ENCODE peak calls at places on chromosomes 13 and 19, in seven cellular contexts. D, M, I, H, J, Q and Y are unnamed samples.

GRCh38 chr19:7179917-7180306 is 110.4 kb downstream of the ZNF557 start:
- DNase-seq in D (no peak), M (no peak), I (no peak), H (no peak), J (no peak), Q (no peak), Y (no peak)

GRCh38 chr19:38262585-38263268 is 1.6 kb upstream of the SPINT2 start:
- DNase-seq in D (no peak), M (no peak), I (no peak), H (no peak), J (no peak), Q (no peak), Y (no peak)

GRCh38 chr19:54921082-54921481 is 15.1 kb downstream of the NCR1 start:
- DNase-seq in D (no peak), M (no peak), I (no peak), H (no peak), J (no peak), Q (no peak), Y (no peak)

GRCh38 chr19:30884146-30884812 is 465.0 kb downstream of the TSHZ3 start:
- DNase-seq in D (no peak), M (no peak), I (no peak), H (no peak), J (no peak), Q (no peak), Y (no peak)

GRCh38 chr19:30790048-30790680 is 418.0 kb downstream of the ZNF536 start:
- DNase-seq in D (no peak), M (no peak), I (no peak), H (no peak), J (no peak), Q (no peak), Y (no peak)

GRCh38 chr13:39364797-39365468 is 238.1 kb downstream of the LHFPL6 start:
- DNase-seq in D (no peak), M (peak), I (peak), H (no peak), J (no peak), Q (no peak), Y (no peak)

GRCh38 chr19:15532779-15533521 is 24.6 kb downstream of the CYP4F22 start:
- DNase-seq in D (no peak), M (no peak), I (no peak), H (peak), J (no peak), Q (no peak), Y (no peak)

GRCh38 chr19:55487884-55488687 is at the start of gene SSC5D:
- DNase-seq in D (no peak), M (peak), I (no peak), H (no peak), J (no peak), Q (peak), Y (no peak)

GRCh38 chr13:39047560-39047959 is 9.3 kb downstream of the NHLRC3 start:
- DNase-seq in D (no peak), M (no peak), I (no peak), H (no peak), J (no peak), Q (peak), Y (no peak)

GRCh38 chr13:83377486-83377885 is 504.8 kb downstream of the SLITRK1 start:
- DNase-seq in D (no peak), M (peak), I (no peak), H (peak), J (peak), Q (no peak), Y (no peak)

GRCh38 chr13:113383089-113383488 is 19.2 kb upstream of the GRTP1 start:
- DNase-seq in D (no peak), M (no peak), I (no peak), H (no peak), J (no peak), Q (no peak), Y (no peak)

GRCh38 chr13:44352202-44352601 is 21.4 kb upstream of the SERP2 start:
- DNase-seq in D (no peak), M (no peak), I (no peak), H (no peak), J (no peak), Q (no peak), Y (no peak)

GRCh38 chr13:20360835-20361412 is 128.8 kb upstream of the GJB6 start:
- DNase-seq in D (no peak), M (no peak), I (peak), H (no peak), J (no peak), Q (no peak), Y (no peak)

GRCh38 chr13:113942591-113943103 is 31.2 kb downstream of the C13orf46 start:
- DNase-seq in D (no peak), M (no peak), I (no peak), H (no peak), J (no peak), Q (no peak), Y (no peak)

GRCh38 chr19:34881982-34882381 is 44.7 kb upstream of the ZNF30 start:
- DNase-seq in D (no peak), M (peak), I (peak), H (no peak), J (no peak), Q (no peak), Y (no peak)

GRCh38 chr19:19626516-19627441 is 1.2 kb downstream of the LPAR2 start:
- DNase-seq in D (no peak), M (no peak), I (no peak), H (no peak), J (no peak), Q (no peak), Y (no peak)

GRCh38 chr19:28466107-28467045 is 746.6 kb downstream of the UQCRFS1 start:
- DNase-seq in D (peak), M (peak), I (peak), H (peak), J (peak), Q (peak), Y (no peak)

GRCh38 chr13:113907637-113908617 is 44.1 kb upstream of the GAS6 start:
- DNase-seq in D (no peak), M (peak), I (peak), H (peak), J (no peak), Q (no peak), Y (peak)

GRCh38 chr19:12873891-12874745 is 7.1 kb downstream of the DNASE2 start:
- DNase-seq in D (no peak), M (no peak), I (no peak), H (no peak), J (no peak), Q (no peak), Y (no peak)

GRCh38 chr19:29965529-29965928 is 23.5 kb downstream of the URI1 start:
- DNase-seq in D (no peak), M (peak), I (peak), H (peak), J (no peak), Q (no peak), Y (peak)

GRCh38 chr19:17049711-17050280 is 23.2 kb upstream of the CPAMD8 start:
- DNase-seq in D (no peak), M (peak), I (peak), H (peak), J (peak), Q (no peak), Y (no peak)

GRCh38 chr19:30153326-30154210 is 211.5 kb downstream of the URI1 start:
- DNase-seq in D (no peak), M (no peak), I (no peak), H (no peak), J (no peak), Q (peak), Y (no peak)

GRCh38 chr19:35098413-35099049 is 17.1 kb upstream of the FXYD3 start:
- DNase-seq in D (peak), M (no peak), I (no peak), H (no peak), J (no peak), Q (peak), Y (no peak)

GRCh38 chr13:93867481-93867880 is 612.0 kb downstream of the DCT start:
- DNase-seq in D (no peak), M (peak), I (peak), H (peak), J (no peak), Q (no peak), Y (no peak)

GRCh38 chr19:40600086-40600917 is 867 bp upstream of the LTBP4 start:
- DNase-seq in D (peak), M (no peak), I (no peak), H (no peak), J (no peak), Q (no peak), Y (no peak)

GRCh38 chr19:13087295-13087694 is 15.4 kb downstream of the LYL1 start:
- DNase-seq in D (no peak), M (no peak), I (no peak), H (no peak), J (no peak), Q (no peak), Y (no peak)

GRCh38 chr13:89660752-89661151 is 1686.7 kb upstream of the MIR17HG start:
- DNase-seq in D (no peak), M (no peak), I (no peak), H (no peak), J (no peak), Q (no peak), Y (no peak)

GRCh38 chr13:80755925-80756324 is 415.0 kb upstream of the SPRY2 start:
- DNase-seq in D (no peak), M (no peak), I (no peak), H (peak), J (no peak), Q (no peak), Y (no peak)

DNA sequence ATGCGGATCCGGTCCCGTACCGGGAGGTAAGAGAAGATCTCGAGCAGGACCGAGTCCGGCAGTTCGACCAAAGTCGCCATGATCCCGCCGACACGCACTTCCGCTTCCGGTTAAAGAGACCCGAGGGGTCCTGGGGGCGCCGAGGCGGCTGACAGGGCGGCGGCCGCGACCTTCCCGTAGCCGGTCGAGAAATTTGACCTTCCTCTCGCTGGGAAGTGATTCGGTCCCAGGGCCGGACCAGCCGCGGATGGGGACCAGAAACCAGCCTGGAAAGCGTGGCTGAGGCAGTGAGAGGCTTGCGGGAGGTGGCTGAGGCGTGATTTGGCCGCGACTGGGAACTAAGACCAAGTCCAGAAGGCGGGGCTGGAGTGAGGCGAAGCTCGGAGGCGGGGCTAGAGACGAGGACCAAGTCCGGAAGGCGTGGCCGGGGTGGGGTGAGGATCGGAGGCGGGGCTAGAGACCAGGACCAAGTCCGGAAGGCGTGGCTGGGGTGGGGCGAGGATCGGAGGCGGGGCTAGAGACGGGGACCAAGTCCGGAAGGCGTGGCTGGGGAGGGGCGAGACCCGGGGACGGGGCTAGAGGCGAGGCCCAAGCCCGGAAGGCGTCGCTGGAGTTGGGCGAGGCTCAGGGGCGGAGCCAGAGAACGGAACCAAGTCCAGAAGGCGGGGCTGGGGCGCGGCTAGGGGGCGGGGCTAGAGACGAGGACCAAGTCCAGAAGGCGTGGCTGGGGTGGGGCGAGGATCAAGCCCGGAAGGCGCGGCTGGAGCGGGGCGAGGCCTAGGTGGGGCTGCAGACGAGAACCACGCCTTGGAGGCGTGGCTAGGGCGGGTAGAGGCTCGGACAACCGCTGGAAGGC is at the start of gene FBXL12:
- DNase-seq in D (peak), M (peak), I (peak), H (peak), J (peak), Q (peak), Y (peak)
- H3K4me3 ChIP-seq in D (peak), M (peak), I (peak), H (peak), J (peak), Q (peak), Y (peak)

DNA sequence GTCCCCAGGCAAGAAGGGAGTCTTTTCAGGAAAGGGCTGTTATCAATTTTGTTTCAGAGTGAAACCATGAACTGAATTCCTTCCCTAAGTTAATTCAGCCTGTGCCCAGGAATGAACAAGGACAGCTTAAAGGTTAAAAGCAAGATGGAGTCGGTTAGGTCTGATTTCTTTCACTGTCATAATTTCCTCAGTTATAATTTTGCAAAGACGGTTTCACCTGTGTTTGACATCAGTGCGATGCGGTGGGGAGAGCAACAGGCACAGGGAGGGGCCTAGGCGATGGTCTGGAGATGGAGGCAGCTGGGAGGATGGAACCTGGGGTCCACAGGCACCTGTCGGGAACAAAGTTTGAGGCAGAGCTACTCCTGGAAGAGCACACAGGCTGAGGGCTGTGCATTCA is 5.9 kb upstream of the ZNF552 start:
- DNase-seq in D (no peak), M (no peak), I (no peak), H (no peak), J (no peak), Q (no peak), Y (no peak)
- H3K4me3 ChIP-seq in D (peak), M (peak), I (no peak), H (peak), J (peak), Q (peak), Y (peak)

DNA sequence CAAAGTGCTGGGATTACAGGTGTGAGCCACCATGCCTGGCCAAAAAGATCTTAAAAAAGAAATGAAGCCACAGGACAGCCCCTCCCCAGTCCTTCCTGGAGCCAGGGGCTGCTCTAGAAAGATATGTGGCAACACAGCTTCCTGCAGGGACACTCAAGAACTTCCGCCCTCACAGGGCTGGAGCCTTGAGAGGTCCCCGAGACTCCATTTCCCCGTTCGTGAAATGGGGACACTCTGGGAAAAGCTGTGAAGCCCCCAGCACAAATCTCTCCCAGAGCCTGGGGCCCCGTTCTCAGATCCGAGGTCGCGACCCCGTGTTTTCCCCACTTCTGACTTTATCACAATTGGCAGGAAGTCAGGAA is 2.5 kb upstream of the GPX4 start:
- DNase-seq in D (no peak), M (no peak), I (no peak), H (peak), J (no peak), Q (no peak), Y (no peak)
- H3K4me3 ChIP-seq in D (peak), M (no peak), I (no peak), H (no peak), J (no peak), Q (no peak), Y (no peak)

GRCh38 chr19:42068756-42069571 is 1.0 kb downstream of the GRIK5 start:
- DNase-seq in D (no peak), M (no peak), I (no peak), H (no peak), J (no peak), Q (no peak), Y (no peak)
- H3K4me3 ChIP-seq in D (peak), M (no peak), I (no peak), H (no peak), J (no peak), Q (no peak), Y (no peak)